ENCODE peak calls at places on chromosome 18, in ten cellular contexts. E, M, K, X, Q, Y, T, G, W and A are unnamed samples.

GRCh38 chr18:67600181-67600631 is 83.7 kb upstream of the DSEL start:
- DNase-seq in E (no peak), M (no peak), K (no peak), X (peak), Q (peak), Y (no peak), T (no peak), G (peak), W (peak), A (no peak)

GRCh38 chr18:49023938-49024341 is 73.2 kb upstream of the SMAD7 start:
- DNase-seq in E (no peak), M (no peak), K (no peak), X (no peak), Q (no peak), Y (no peak), T (no peak), G (no peak), W (no peak), A (peak)

GRCh38 chr18:5207471-5207870 is 10.4 kb upstream of the AKAIN1 start:
- DNase-seq in E (no peak), M (no peak), K (no peak), X (no peak), Q (no peak), Y (no peak), T (no peak), G (no peak), W (no peak), A (no peak)

GRCh38 chr18:2147866-2148265 is 423.4 kb downstream of the METTL4 start:
- DNase-seq in E (no peak), M (peak), K (no peak), X (no peak), Q (peak), Y (no peak), T (no peak), G (peak), W (peak), A (no peak)

GRCh38 chr18:1965541-1965940 is 605.8 kb downstream of the METTL4 start:
- DNase-seq in E (no peak), M (no peak), K (no peak), X (no peak), Q (no peak), Y (no peak), T (no peak), G (no peak), W (no peak), A (no peak)

GRCh38 chr18:26491194-26491816 is 57.0 kb downstream of the KCTD1 start:
- DNase-seq in E (no peak), M (no peak), K (no peak), X (no peak), Q (no peak), Y (no peak), T (no peak), G (no peak), W (no peak), A (no peak)

GRCh38 chr18:23337599-23338444 is 115.3 kb upstream of the RIOK3 start:
- DNase-seq in E (no peak), M (no peak), K (no peak), X (peak), Q (peak), Y (no peak), T (no peak), G (no peak), W (peak), A (no peak)

GRCh38 chr18:26536664-26537063 is 11.7 kb downstream of the KCTD1 start:
- DNase-seq in E (no peak), M (no peak), K (no peak), X (no peak), Q (no peak), Y (no peak), T (no peak), G (no peak), W (no peak), A (no peak)

GRCh38 chr18:27861539-27861938 is 315.4 kb downstream of the CDH2 start:
- DNase-seq in E (no peak), M (no peak), K (no peak), X (no peak), Q (no peak), Y (no peak), T (no peak), G (no peak), W (no peak), A (no peak)

GRCh38 chr18:3526421-3527354 is 76.7 kb downstream of the TGIF1 start:
- DNase-seq in E (no peak), M (no peak), K (no peak), X (peak), Q (peak), Y (no peak), T (no peak), G (peak), W (no peak), A (no peak)

GRCh38 chr18:63082661-63083531 is 236.7 kb downstream of the BCL2 start:
- DNase-seq in E (no peak), M (no peak), K (no peak), X (no peak), Q (peak), Y (no peak), T (no peak), G (peak), W (peak), A (no peak)

GRCh38 chr18:37574113-37574512 is 8.5 kb upstream of the CELF4 start:
- DNase-seq in E (no peak), M (no peak), K (no peak), X (no peak), Q (peak), Y (no peak), T (no peak), G (no peak), W (peak), A (no peak)

GRCh38 chr18:55522011-55522410 is 66.0 kb downstream of the TCF4 start:
- DNase-seq in E (no peak), M (no peak), K (no peak), X (no peak), Q (peak), Y (no peak), T (peak), G (no peak), W (peak), A (no peak)

GRCh38 chr18:477565-477964 is 22.9 kb downstream of the COLEC12 start:
- DNase-seq in E (no peak), M (peak), K (no peak), X (no peak), Q (no peak), Y (no peak), T (peak), G (no peak), W (no peak), A (no peak)

GRCh38 chr18:34023471-34023870 is 201.2 kb downstream of the NOL4 start:
- DNase-seq in E (no peak), M (no peak), K (no peak), X (peak), Q (no peak), Y (no peak), T (no peak), G (peak), W (no peak), A (no peak)

GRCh38 chr18:72013512-72013911 is 530.6 kb downstream of the CBLN2 start:
- DNase-seq in E (no peak), M (no peak), K (no peak), X (no peak), Q (no peak), Y (no peak), T (no peak), G (peak), W (peak), A (no peak)

GRCh38 chr18:6741290-6741689 is 11.8 kb downstream of the ARHGAP28 start:
- DNase-seq in E (no peak), M (no peak), K (no peak), X (peak), Q (peak), Y (no peak), T (no peak), G (peak), W (peak), A (no peak)

GRCh38 chr18:23053756-23054457 is 81.4 kb upstream of the CABLES1 start:
- DNase-seq in E (no peak), M (no peak), K (peak), X (peak), Q (peak), Y (no peak), T (peak), G (peak), W (peak), A (no peak)

GRCh38 chr18:22710628-22711380 is 222.3 kb upstream of the RBBP8 start:
- DNase-seq in E (no peak), M (no peak), K (no peak), X (peak), Q (peak), Y (no peak), T (peak), G (peak), W (peak), A (peak)

GRCh38 chr18:21894619-21895367 is 154.2 kb downstream of the MIB1 start:
- DNase-seq in E (no peak), M (no peak), K (no peak), X (peak), Q (peak), Y (no peak), T (no peak), G (peak), W (peak), A (no peak)

GRCh38 chr18:26511339-26512071 is 36.8 kb downstream of the KCTD1 start:
- DNase-seq in E (no peak), M (no peak), K (no peak), X (no peak), Q (no peak), Y (no peak), T (no peak), G (no peak), W (no peak), A (no peak)

GRCh38 chr18:55539240-55539639 is 48.8 kb downstream of the TCF4 start:
- DNase-seq in E (no peak), M (no peak), K (no peak), X (peak), Q (no peak), Y (no peak), T (no peak), G (no peak), W (peak), A (no peak)

GRCh38 chr18:39647627-39648502 is 2082.3 kb upstream of the CELF4 start:
- DNase-seq in E (no peak), M (peak), K (no peak), X (peak), Q (peak), Y (no peak), T (no peak), G (peak), W (peak), A (no peak)

GRCh38 chr18:6509417-6510198 is 94.9 kb upstream of the L3MBTL4 start:
- DNase-seq in E (no peak), M (no peak), K (no peak), X (no peak), Q (peak), Y (no peak), T (no peak), G (peak), W (no peak), A (no peak)

DNA sequence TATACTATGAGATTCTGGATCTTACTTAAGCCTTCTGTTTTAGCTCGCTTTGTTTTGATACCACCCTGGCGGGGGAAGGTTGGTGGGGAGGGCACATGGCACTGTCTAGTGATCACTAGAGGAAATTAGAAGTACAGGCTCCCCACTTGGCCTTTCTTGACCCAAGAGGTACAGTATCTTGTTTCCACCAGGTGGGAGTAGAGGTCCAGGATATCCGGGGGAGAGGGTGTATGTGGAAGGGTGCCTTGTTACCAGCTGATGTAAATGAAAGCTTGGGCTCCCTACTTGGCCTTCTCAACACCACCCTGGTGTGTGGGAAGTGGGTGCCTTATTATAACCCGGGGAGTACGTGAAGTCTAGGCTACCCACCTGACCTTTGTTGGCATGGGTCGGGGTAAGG is 7.5 kb downstream of the GALNT1 start:
- DNase-seq in E (no peak), M (no peak), K (no peak), X (no peak), Q (no peak), Y (no peak), T (peak), G (no peak), W (no peak), A (no peak)
- TF ChIP-seq CTCF in E (no peak), M (no peak), K (no peak), X (no peak), Q (peak), Y (no peak), T (peak), G (no peak), W (no peak), A (no peak)

GRCh38 chr18:7980136-7980535 is 413.0 kb downstream of the PTPRM start:
- DNase-seq in E (no peak), M (no peak), K (no peak), X (no peak), Q (no peak), Y (no peak), T (peak), G (no peak), W (no peak), A (no peak)
- TF ChIP-seq CTCF in E (peak), M (peak), K (no peak), X (no peak), Q (peak), Y (no peak), T (peak), G (no peak), W (no peak), A (no peak)

GRCh38 chr18:58823385-58823784 is 41.3 kb upstream of the ZNF532 start:
- DNase-seq in E (no peak), M (no peak), K (no peak), X (no peak), Q (no peak), Y (no peak), T (no peak), G (no peak), W (no peak), A (no peak)
- TF ChIP-seq CTCF in E (no peak), M (no peak), K (no peak), X (no peak), Q (no peak), Y (no peak), T (no peak), G (no peak), W (no peak), A (no peak)

DNA sequence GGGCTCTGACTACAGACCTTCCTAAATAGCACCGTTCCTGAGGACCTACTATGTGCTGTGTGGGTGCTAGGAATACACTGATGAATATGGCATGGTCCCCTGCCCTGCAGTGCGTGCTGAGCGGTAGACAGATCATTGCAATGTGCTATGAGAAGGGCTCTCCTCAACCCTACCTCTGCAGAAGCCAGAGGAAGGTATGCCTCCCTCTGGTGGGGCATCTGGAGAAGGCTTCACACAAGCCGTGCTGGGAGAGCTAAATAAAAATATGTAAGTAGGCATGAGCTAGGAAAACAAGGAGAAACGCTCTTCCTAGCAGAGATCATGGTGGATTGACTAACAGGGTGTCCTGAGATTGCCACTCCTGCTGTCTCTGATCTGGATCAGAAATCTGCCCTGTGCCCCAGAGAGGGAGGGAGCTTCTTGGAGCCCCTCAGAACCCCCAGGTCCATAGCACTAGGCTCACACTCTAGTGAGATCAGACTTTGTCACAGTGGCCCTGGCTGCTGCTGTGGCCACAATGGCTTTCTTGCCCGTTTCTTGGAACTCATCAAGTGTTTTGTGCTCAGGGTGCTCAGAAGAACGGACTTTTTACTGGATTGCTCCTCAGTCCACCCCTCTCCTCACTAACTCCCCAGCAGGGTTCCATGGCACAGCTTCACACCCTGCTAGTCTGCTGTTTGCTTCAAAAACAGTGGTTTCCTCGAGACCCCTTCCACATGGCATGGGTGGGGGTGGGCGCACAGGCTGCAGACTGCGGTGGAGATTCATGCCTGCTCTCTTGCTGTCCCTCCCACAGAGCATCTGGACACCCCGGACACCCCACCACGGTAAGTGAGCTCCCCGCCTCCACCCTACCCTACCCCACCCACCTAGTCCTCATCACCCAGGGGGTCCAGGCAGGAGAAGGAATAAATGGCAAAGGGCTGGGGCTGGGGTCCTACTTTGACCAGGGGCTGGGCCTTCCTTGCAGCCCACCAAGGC is 14.2 kb downstream of the SIGLEC15 start:
- DNase-seq in E (no peak), M (peak), K (no peak), X (peak), Q (peak), Y (no peak), T (peak), G (peak), W (peak), A (no peak)
- TF ChIP-seq CTCF in E (peak), M (peak), K (peak), X (peak), Q (peak), Y (peak), T (peak), G (peak), W (peak), A (no peak)

GRCh38 chr18:79724299-79725080 is 44.9 kb downstream of the CTDP1 start:
- DNase-seq in E (peak), M (no peak), K (no peak), X (no peak), Q (no peak), Y (no peak), T (no peak), G (no peak), W (no peak), A (no peak)

GRCh38 chr18:79725486-79725885 is 45.9 kb downstream of the CTDP1 start:
- DNase-seq in E (peak), M (no peak), K (no peak), X (no peak), Q (no peak), Y (no peak), T (no peak), G (no peak), W (no peak), A (no peak)

GRCh38 chr18:79726721-79727120 is 47.1 kb downstream of the CTDP1 start:
- DNase-seq in E (no peak), M (no peak), K (no peak), X (no peak), Q (no peak), Y (no peak), T (no peak), G (no peak), W (no peak), A (no peak)

GRCh38 chr18:79723036-79723435 is 43.4 kb downstream of the CTDP1 start:
- DNase-seq in E (peak), M (no peak), K (no peak), X (no peak), Q (no peak), Y (no peak), T (no peak), G (no peak), W (no peak), A (no peak)

DNA sequence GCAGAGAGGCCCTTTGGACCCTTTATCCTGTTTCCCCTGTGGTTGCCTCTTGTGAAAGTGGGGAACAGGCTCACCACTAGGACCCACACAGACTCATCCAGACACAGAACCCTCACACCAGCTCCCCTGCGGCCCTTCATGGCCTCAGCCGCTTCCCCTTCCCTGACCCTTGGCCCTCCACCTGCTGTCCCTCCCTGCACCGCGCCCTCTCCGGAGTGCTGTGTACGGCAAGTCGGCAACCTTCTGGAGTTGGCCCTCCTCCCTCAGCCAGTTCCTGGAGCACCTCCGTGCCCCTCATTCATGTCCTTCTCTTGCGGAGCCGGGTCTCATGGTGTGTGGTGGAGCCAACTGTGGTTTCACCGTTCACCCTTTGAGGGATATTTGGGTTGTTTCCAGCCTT is 44.0 kb downstream of the CTDP1 start:
- DNase-seq in E (peak), M (no peak), K (no peak), X (no peak), Q (no peak), Y (no peak), T (no peak), G (no peak), W (no peak), A (no peak)
- TF ChIP-seq CTCF in E (no peak), M (no peak), K (no peak), X (no peak), Q (no peak), Y (no peak), T (no peak), G (no peak), W (no peak), A (no peak)

GRCh38 chr18:80034852-80035406 is 695 bp downstream of the RBFA start:
- DNase-seq in E (no peak), M (no peak), K (no peak), X (no peak), Q (peak), Y (no peak), T (no peak), G (peak), W (peak), A (no peak)
- TF ChIP-seq CTCF in E (no peak), M (no peak), K (no peak), X (no peak), Q (no peak), Y (no peak), T (no peak), G (no peak), W (no peak), A (no peak)

GRCh38 chr18:45384137-45384998 is 230.9 kb upstream of the SLC14A2 start:
- DNase-seq in E (no peak), M (no peak), K (no peak), X (peak), Q (peak), Y (peak), T (peak), G (peak), W (peak), A (peak)
- TF ChIP-seq CTCF in E (peak), M (peak), K (peak), X (peak), Q (peak), Y (peak), T (peak), G (peak), W (peak), A (no peak)

DNA sequence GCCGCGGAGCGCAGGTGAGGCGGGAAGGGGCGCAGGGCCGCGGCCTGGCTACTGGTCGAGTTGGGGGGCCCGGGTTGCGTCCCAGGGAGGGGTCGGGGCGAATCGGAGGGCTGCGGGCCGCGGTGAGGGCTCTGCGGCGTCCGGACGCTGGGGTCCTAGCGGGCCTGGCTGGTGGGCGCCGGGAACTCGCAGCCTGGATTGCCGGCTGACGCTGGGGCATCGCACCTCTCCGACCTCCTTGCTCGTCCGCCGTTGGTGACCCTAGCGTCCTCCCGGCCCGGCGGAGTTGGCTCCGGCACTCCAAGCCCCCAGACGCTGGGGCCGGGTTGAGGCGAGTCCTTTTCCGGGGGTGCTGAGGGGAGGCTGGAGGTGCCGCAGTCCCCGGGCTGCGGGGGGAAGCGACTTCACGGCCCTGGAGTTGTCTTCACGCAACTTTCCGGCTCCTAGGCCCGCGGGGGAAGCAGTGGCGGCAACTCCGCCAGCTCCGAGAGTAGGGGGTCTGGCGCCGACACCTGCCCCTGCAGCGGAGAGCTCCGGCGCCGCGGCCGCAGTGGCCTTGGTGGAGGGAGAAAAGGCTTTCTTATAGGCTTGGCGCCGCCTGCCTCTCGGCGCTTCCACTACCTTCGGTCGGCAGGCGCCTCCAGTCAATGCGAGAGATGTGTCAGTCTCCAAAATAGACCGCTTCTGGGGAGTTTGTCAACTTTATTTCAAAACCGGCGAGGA is 70.3 kb downstream of the HAUS1 start:
- DNase-seq in E (peak), M (no peak), K (no peak), X (peak), Q (peak), Y (peak), T (peak), G (peak), W (peak), A (no peak)
- TF ChIP-seq CTCF in E (no peak), M (no peak), K (no peak), X (peak), Q (no peak), Y (no peak), T (no peak), G (peak), W (no peak), A (no peak)